ENCODE peak calls at places on chromosome 9, in seven cellular contexts. U is cardiac muscle cell; F is neural progenitor cell; B is brain microvascular endothelial cell; P is NCI-H1930; L is HepG2; J is stimulated activated CD4-positive, alpha-beta T cell treated with anti-CD3 and anti-CD28 coated beads, Interleukin-2, amount 100 ng/mL, for 48 hours. E is an unnamed sample.

GRCh38 chr9:21830589-21830988 is 28.2 kb downstream of the MTAP start:
- DNase-seq in B (no peak), L (no peak), P (no peak), F (no peak), U (no peak), J (no peak), E (no peak)

GRCh38 chr9:131739192-131739961 is 499 bp downstream of the RAPGEF1 start:
- DNase-seq in P (no peak), B (no peak), J (no peak), U (peak), L (no peak), F (peak), E (peak)

GRCh38 chr9:129624947-129625346 is 1.0 kb upstream of the NTMT1 start:
- DNase-seq in P (no peak), L (peak), B (no peak), U (no peak), F (no peak), J (no peak), E (no peak)

GRCh38 chr9:92736816-92737606 is 27.6 kb downstream of the BICD2 start:
- DNase-seq in U (no peak), F (no peak), P (no peak), J (no peak), L (no peak), B (no peak), E (no peak)

GRCh38 chr9:131111854-131112311 is 13.5 kb upstream of the NUP214 start:
- DNase-seq in P (no peak), B (no peak), J (no peak), L (peak), U (no peak), F (peak), E (no peak)

GRCh38 chr9:88464851-88465250 is 70.1 kb upstream of the NXNL2 start:
- DNase-seq in B (no peak), U (no peak), L (no peak), J (no peak), P (no peak), F (no peak), E (no peak)

GRCh38 chr9:84297162-84297821 is 43.3 kb downstream of the SLC28A3 start:
- DNase-seq in B (peak), F (no peak), U (no peak), P (no peak), L (no peak), J (no peak), E (no peak)

GRCh38 chr9:91303741-91304140 is 58.0 kb downstream of the AUH start:
- DNase-seq in L (no peak), J (no peak), F (no peak), B (no peak), P (no peak), U (no peak), E (no peak)

GRCh38 chr9:136438909-136439549 is 616 bp downstream of the INPP5E start:
- DNase-seq in L (no peak), P (no peak), J (peak), F (peak), U (peak), B (peak), E (peak)

GRCh38 chr9:92407818-92408217 is 3.4 kb upstream of the OGN start:
- DNase-seq in U (no peak), B (no peak), L (no peak), F (no peak), P (no peak), J (no peak), E (no peak)

GRCh38 chr9:69190086-69190865 is 16.2 kb downstream of the TJP2 start:
- DNase-seq in B (no peak), F (no peak), J (no peak), P (no peak), L (peak), U (no peak), E (no peak)

GRCh38 chr9:77011973-77012817 is 7.3 kb upstream of the FOXB2 start:
- DNase-seq in J (peak), U (peak), L (peak), P (peak), F (peak), B (peak), E (no peak)

GRCh38 chr9:37922391-37923120 is 18.6 kb upstream of the SLC25A51 start:
- DNase-seq in F (no peak), P (no peak), L (no peak), J (no peak), U (no peak), B (no peak), E (no peak)

GRCh38 chr9:129313331-129313955 is 135.4 kb upstream of the IER5L start:
- DNase-seq in J (no peak), L (no peak), B (no peak), F (no peak), P (no peak), U (no peak), E (no peak)

GRCh38 chr9:110971234-110971633 is 67.0 kb downstream of the LPAR1 start:
- DNase-seq in J (no peak), B (no peak), P (no peak), L (no peak), F (no peak), U (no peak), E (no peak)

GRCh38 chr9:123550012-123550411 is 194.0 kb downstream of the CRB2 start:
- DNase-seq in L (no peak), J (no peak), F (peak), P (no peak), U (no peak), B (no peak), E (no peak)

GRCh38 chr9:100217536-100217935 is 118.5 kb downstream of the INVS start:
- DNase-seq in F (no peak), L (no peak), U (no peak), J (no peak), B (no peak), P (no peak), E (no peak)